ENCODE peak calls at places on chromosome 1, in nine cellular contexts. Q is NCI-H2171, C is NCI-H748 treated with DMSO at 0.1 percent for 48 hours, O is mucosa of descending colon, W is fibroblast of the conjunctiva, N is astrocyte of the spinal cord, F is MM.1S, T is fibroblast of pulmonary artery, E is mesenchymal stem cell. X is an unnamed sample.

GRCh38 chr1:233424727-233425222 is 97.3 kb downstream of the MAP3K21 start:
- DNase-seq in E (no peak), C (no peak), T (peak), N (no peak), W (no peak), Q (no peak), O (no peak), F (no peak), X (no peak)

GRCh38 chr1:116881879-116882520 is 27.7 kb upstream of the PTGFRN start:
- DNase-seq in Q (no peak), N (peak), E (peak), F (no peak), O (no peak), C (no peak), W (peak), T (peak), X (peak)

GRCh38 chr1:93716974-93717373 is 35.3 kb upstream of the BCAR3 start:
- DNase-seq in N (no peak), C (no peak), F (no peak), Q (no peak), T (no peak), W (no peak), E (no peak), O (no peak), X (no peak)

GRCh38 chr1:36352910-36353878 is 29.7 kb upstream of the EVA1B start:
- DNase-seq in Q (no peak), E (peak), C (no peak), N (peak), O (no peak), T (peak), F (no peak), W (no peak), X (no peak)

GRCh38 chr1:2379733-2380404 is 11.5 kb downstream of the MORN1 start:
- DNase-seq in Q (no peak), T (no peak), F (no peak), O (peak), E (no peak), N (no peak), W (no peak), C (no peak), X (no peak)

GRCh38 chr1:229323205-229323604 is 19.6 kb downstream of the CCSAP start:
- DNase-seq in Q (no peak), F (no peak), W (no peak), T (no peak), O (no peak), N (no peak), C (no peak), E (peak), X (no peak)

GRCh38 chr1:37338658-37339057 is 135.7 kb upstream of the ZC3H12A start:
- DNase-seq in O (no peak), F (no peak), N (no peak), C (no peak), E (no peak), T (no peak), Q (peak), W (no peak), X (no peak)

GRCh38 chr1:66623812-66624211 is 89.9 kb downstream of the SGIP1 start:
- DNase-seq in N (peak), T (peak), Q (no peak), F (no peak), E (peak), C (no peak), W (peak), O (no peak), X (no peak)

GRCh38 chr1:195562074-195562473 is 1046.2 kb downstream of the KCNT2 start:
- DNase-seq in W (no peak), T (no peak), N (no peak), C (no peak), F (no peak), O (no peak), E (no peak), Q (no peak), X (no peak)

GRCh38 chr1:169072945-169073725 is 33.4 kb upstream of the ATP1B1 start:
- DNase-seq in Q (peak), T (no peak), O (no peak), N (no peak), E (no peak), C (peak), W (no peak), F (no peak), X (no peak)

GRCh38 chr1:24801169-24801568 is 55.9 kb downstream of the CLIC4 start:
- DNase-seq in O (no peak), Q (no peak), T (no peak), F (no peak), N (no peak), C (no peak), E (no peak), W (no peak), X (no peak)

X was measured in HepG2.